ENCODE peak calls at places on chromosome 20, in five cellular contexts. Y is epithelial cell of esophagus, P is hepatocyte, I is mammary epithelial cell, M is AG04450. K is an unnamed sample.
A peak's percentile ranks its signal among the peaks of the same experiment; 100 is the strongest.

GRCh38 chr20:23419995-23420901 is 1.0 kb downstream of the NAPB start:
- DNase-seq in Y (peak; percentile 58), P (peak; percentile 71), I (peak; percentile 70), M (peak; percentile 29), K (peak; percentile 17)

GRCh38 chr20:10670521-10671220 is 3.1 kb downstream of the JAG1 start:
- DNase-seq in Y (no peak), P (no peak), I (no peak), M (no peak), K (no peak)

GRCh38 chr20:50834599-50835005 is 39.7 kb downstream of the BCAS4 start:
- DNase-seq in Y (peak; percentile 50), P (no peak), I (no peak), M (peak; percentile 93), K (no peak)

GRCh38 chr20:62409935-62410741 is 3.1 kb upstream of the CABLES2 start:
- DNase-seq in Y (peak; percentile 21), P (peak; percentile 74), I (no peak), M (no peak), K (no peak)

GRCh38 chr20:63941282-63942060 is 14.7 kb downstream of the UCKL1 start:
- DNase-seq in Y (peak; percentile 78), P (no peak), I (peak; percentile 71), M (no peak), K (no peak)

GRCh38 chr20:61127311-61128044 is 124.6 kb upstream of the CDH4 start:
- DNase-seq in Y (peak; percentile 50), P (no peak), I (peak; percentile 74), M (peak; percentile 73), K (peak; percentile 16)

GRCh38 chr20:49792006-49792405 is 20.6 kb upstream of the SLC9A8 start:
- DNase-seq in Y (no peak), P (no peak), I (no peak), M (no peak), K (no peak)

GRCh38 chr20:60966766-60967165 is 285.3 kb upstream of the CDH4 start:
- DNase-seq in Y (no peak), P (no peak), I (no peak), M (no peak), K (no peak)

GRCh38 chr20:16476032-16476431 is 97.2 kb downstream of the KIF16B start:
- DNase-seq in Y (peak; percentile 66), P (peak; percentile 61), I (peak; percentile 23), M (no peak), K (no peak)

GRCh38 chr20:31593221-31594001 is 11.7 kb upstream of the ID1 start:
- DNase-seq in Y (peak; percentile 100), P (peak; percentile 89), I (peak; percentile 100), M (no peak), K (no peak)

GRCh38 chr20:63269724-63270123 is 2.9 kb upstream of the ARFGAP1 start:
- DNase-seq in Y (no peak), P (no peak), I (no peak), M (no peak), K (no peak)

GRCh38 chr20:34709836-34710567 is 5.9 kb downstream of the TP53INP2 start:
- DNase-seq in Y (peak; percentile 67), P (peak; percentile 87), I (no peak), M (no peak), K (no peak)

GRCh38 chr20:44709797-44710196 is 5.4 kb upstream of the CCN5 start:
- DNase-seq in Y (no peak), P (no peak), I (no peak), M (no peak), K (no peak)

GRCh38 chr20:4942336-4942735 is 59.0 kb downstream of the SLC23A2 start:
- DNase-seq in Y (no peak), P (no peak), I (no peak), M (peak; percentile 83), K (peak; percentile 63)

GRCh38 chr20:16279320-16279719 is 293.9 kb downstream of the KIF16B start:
- DNase-seq in Y (no peak), P (no peak), I (no peak), M (no peak), K (no peak)

GRCh38 chr20:2761885-2762284 is 38.5 kb downstream of the CPXM1 start:
- DNase-seq in Y (no peak), P (no peak), I (no peak), M (no peak), K (no peak)

GRCh38 chr20:40991181-40991889 is 37.3 kb upstream of the TOP1 start:
- DNase-seq in Y (peak; percentile 16), P (no peak), I (no peak), M (no peak), K (no peak)

DNA sequence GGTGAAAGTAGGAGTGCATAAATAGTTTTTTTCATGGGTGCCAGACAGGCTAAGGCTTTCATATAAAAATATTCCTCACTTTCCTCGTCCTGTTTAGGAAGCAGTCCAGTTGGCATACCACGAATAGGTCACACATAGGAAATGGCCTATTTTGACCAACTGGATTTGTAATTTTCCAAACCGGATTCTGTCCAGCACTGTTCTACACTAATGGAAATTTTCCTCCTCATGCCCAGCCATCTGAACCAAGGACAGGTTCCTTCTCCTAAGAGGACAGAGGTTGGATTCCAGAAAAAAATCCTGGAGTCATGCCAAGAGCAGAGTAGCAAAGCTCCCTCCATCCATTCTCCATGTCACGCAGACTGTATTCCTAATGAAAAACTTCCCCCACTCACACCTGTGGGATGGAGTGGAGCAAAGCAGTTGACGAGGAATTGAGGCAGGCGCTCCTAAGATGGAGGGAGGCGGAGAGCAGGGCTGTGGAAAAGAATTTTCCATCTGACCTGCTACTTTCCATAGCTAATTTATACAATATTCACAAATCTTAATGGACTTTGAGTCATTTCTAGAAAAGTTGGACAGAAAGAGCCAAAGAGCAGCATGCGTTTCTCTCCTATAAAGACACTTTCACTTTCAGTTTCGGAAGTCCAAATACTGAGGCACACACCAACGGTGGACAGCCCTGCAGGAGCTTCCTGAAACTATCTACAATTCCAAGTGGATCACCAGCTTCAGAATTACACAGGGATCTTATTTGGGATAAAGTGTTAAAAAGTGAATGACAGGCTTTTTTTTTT is 43.3 kb downstream of the PANK2 start:
- DNase-seq in Y (no peak), P (no peak), I (no peak), M (no peak), K (no peak)
- H3K4me3 ChIP-seq in Y (no peak overlapping the region), P (no peak overlapping the region), I (no peak overlapping the region), M (no peak overlapping the region), K (peak overlapping the region; percentile 27)

DNA sequence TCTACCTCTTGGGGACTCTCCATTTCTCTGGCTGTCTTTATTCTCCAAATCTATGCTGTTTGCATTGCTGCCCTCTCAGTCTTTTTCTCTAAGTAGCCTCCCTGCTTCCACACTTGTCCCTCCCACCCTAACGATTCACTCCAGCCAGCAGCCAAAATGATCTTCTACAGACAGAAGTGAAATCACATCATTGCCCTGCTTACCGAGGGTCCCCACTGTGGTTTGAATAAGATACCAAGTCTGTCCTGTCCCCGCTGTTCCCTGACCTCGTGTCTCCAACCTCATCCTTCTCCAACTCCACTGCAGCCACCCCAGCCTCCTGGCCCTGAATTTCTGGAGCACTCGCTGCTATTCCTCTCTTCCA is 11.5 kb upstream of the OCSTAMP start:
- DNase-seq in Y (no peak), P (no peak), I (no peak), M (no peak), K (no peak)
- H3K4me3 ChIP-seq in Y (peak overlapping the region; percentile 32), P (no peak overlapping the region), I (no peak overlapping the region), M (no peak overlapping the region), K (no peak overlapping the region)

DNA sequence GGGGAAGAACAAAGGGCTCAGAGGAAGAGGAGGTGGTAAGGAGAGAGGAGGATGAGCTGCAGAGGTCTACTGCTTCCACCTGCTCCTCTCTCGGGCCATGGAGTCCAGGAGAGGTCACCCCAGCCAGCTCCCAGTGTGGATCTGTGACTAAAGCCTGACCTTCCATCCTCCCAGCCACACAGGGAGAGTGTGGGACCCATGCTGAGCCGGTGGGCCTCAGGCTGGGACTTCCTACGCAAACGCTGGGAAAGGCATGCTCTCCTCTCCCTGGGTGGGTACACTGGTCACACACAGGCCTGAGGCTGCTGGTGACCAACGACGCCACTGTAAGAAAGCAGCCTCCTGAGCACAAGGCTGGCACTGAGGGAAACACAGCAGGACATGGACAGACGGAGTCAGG is 111.3 kb downstream of the PREX1 start:
- DNase-seq in Y (no peak), P (no peak), I (no peak), M (no peak), K (no peak)
- H3K4me3 ChIP-seq in Y (no peak overlapping the region), P (no peak overlapping the region), I (no peak overlapping the region), M (no peak overlapping the region), K (no peak overlapping the region)

DNA sequence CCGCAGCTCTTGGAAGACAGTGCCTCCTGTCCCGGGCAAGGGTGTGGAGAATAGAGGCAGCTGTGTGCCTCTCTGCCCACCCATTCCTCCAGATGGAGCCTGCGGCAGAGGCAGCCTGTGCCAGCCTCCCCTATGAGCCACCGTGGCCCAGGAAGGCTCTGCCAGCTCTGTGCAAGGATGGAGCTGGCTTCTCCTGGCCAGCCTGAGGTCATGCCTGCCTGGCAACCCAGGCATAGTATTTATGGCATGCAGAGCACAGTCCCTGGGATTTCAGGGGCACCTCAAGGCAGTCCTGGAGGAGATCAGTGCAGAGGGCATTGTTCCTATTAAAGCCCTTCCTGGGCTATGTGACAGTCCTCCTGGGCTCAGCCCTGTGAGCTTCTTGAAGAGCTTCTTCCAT is 1.5 kb downstream of the EPB41L1 start:
- DNase-seq in Y (no peak), P (no peak), I (no peak), M (no peak), K (no peak)
- H3K4me3 ChIP-seq in Y (no peak overlapping the region), P (no peak overlapping the region), I (no peak overlapping the region), M (no peak overlapping the region), K (no peak overlapping the region)

DNA sequence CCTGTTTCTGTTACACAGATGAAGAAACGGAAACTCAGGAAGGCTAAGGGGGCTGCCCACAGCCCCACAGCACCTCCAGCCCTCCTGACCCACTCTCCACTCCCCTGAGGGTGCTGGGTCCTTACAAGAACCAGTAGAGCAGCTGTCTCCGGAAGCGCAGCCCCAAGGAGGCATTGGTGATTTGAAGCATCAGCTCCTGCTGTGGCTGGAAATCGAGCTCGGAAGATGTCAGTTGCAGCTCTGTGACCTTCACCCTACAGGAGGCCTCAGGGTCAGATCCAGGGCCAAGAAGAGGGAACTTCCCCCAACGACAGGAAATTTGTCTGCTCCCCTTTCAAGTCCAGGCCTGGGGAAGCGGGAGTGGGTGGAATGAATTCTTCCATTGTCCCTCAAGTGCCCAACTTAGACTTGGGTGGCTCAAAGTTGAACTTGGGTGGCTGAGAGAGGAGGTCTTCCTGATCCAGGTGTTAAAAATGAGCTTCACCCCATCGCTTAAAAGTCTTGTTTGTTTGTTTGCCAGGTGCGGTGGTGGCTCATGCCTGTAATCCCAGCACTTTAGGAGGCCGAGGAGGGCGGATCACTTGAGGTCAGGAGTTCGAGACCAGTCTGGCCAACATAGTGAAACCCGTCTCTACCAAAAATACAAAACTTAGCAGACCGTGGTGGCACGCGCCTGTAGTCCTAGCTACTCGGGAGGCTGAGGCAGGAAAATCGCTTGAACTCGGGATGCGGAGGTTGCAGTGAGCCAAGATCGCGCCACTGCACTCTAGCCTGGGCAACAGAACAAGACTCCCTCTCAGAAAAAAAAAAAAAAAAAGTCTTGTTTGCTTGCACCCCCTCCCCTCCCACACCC is 1.9 kb downstream of the PLTP start:
- DNase-seq in Y (no peak), P (no peak), I (no peak), M (no peak), K (no peak)
- H3K4me3 ChIP-seq in Y (peak overlapping the region; percentile 10), P (no peak overlapping the region), I (no peak overlapping the region), M (peak overlapping the region; percentile 31), K (no peak overlapping the region)

GRCh38 chr20:58705525-58705924 is 12.9 kb downstream of the NPEPL1 start:
- DNase-seq in Y (no peak), P (no peak), I (no peak), M (no peak), K (no peak)

GRCh38 chr20:58708246-58708931 is 15.8 kb downstream of the NPEPL1 start:
- DNase-seq in Y (no peak), P (no peak), I (no peak), M (no peak), K (no peak)

GRCh38 chr20:58707770-58708169 is 15.2 kb downstream of the NPEPL1 start:
- DNase-seq in Y (no peak), P (no peak), I (no peak), M (no peak), K (no peak)

GRCh38 chr20:58706150-58706892 is 13.7 kb downstream of the NPEPL1 start:
- DNase-seq in Y (no peak), P (no peak), I (no peak), M (no peak), K (no peak)

GRCh38 chr20:58706975-58707681 is 14.5 kb downstream of the NPEPL1 start:
- DNase-seq in Y (no peak), P (no peak), I (no peak), M (no peak), K (no peak)
- H3K4me3 ChIP-seq in Y (no peak overlapping the region), P (no peak overlapping the region), I (no peak overlapping the region), M (no peak overlapping the region), K (no peak overlapping the region)

K was measured in AG09309.